ENCODE peak calls at places on chromosome 10, in ten cellular contexts. E, D, L, N, B, G, O, Z, I and X are unnamed samples.

GRCh38 chr10:67804395-67804678 is 33.7 kb downstream of the DNAJC12 start:
- DNase-seq in E (no peak), D (no peak), L (no peak), N (no peak), B (no peak), G (no peak), O (no peak), Z (no peak), I (no peak), X (no peak)

GRCh38 chr10:3776796-3777571 is 8.0 kb downstream of the KLF6 start:
- DNase-seq in E (peak; percentile 77), D (no peak), L (no peak), N (peak; percentile 76), B (peak; percentile 94), G (peak; percentile 45), O (peak; percentile 72), Z (no peak), I (no peak), X (no peak)

GRCh38 chr10:11551915-11552602 is 59.4 kb downstream of the USP6NL start:
- DNase-seq in E (peak; percentile 57), D (peak; percentile 66), L (no peak), N (no peak), B (peak; percentile 97), G (no peak), O (no peak), Z (no peak), I (no peak), X (no peak)

GRCh38 chr10:108757946-108758345 is 1165.4 kb downstream of the XPNPEP1 start:
- DNase-seq in E (no peak), D (no peak), L (no peak), N (no peak), B (no peak), G (no peak), O (no peak), Z (no peak), I (no peak), X (no peak)

GRCh38 chr10:76036410-76036940 is 605.1 kb downstream of the LRMDA start:
- DNase-seq in E (peak; percentile 82), D (no peak), L (peak; percentile 7), N (peak; percentile 90), B (peak; percentile 56), G (peak; percentile 86), O (peak; percentile 78), Z (peak; percentile 41), I (peak; percentile 69), X (no peak)

GRCh38 chr10:71821909-71822763 is 28.9 kb downstream of the PSAP start:
- DNase-seq in E (no peak), D (peak; percentile 22), L (no peak), N (no peak), B (peak; percentile 49), G (no peak), O (no peak), Z (no peak), I (no peak), X (no peak)

GRCh38 chr10:131677671-131678070 is 223.1 kb upstream of the PPP2R2D start:
- DNase-seq in E (peak; percentile 21), D (no peak), L (no peak), N (no peak), B (no peak), G (no peak), O (no peak), Z (no peak), I (peak; percentile 18), X (no peak)

GRCh38 chr10:6014241-6014761 is 37.0 kb upstream of the IL15RA start:
- DNase-seq in E (peak; percentile 58), D (no peak), L (peak; percentile 44), N (no peak), B (peak; percentile 42), G (peak; percentile 96), O (peak; percentile 68), Z (no peak), I (peak; percentile 54), X (no peak)

GRCh38 chr10:6091630-6092029 is 2.8 kb downstream of the RBM17 start:
- DNase-seq in E (no peak), D (no peak), L (no peak), N (no peak), B (no peak), G (no peak), O (no peak), Z (no peak), I (peak; percentile 22), X (no peak)

GRCh38 chr10:96587255-96588059 is 645 bp upstream of the TM9SF3 start:
- DNase-seq in E (no peak), D (peak; percentile 37), L (no peak), N (peak; percentile 91), B (peak; percentile 83), G (peak; percentile 53), O (peak; percentile 70), Z (no peak), I (no peak), X (peak; percentile 71)

DNA sequence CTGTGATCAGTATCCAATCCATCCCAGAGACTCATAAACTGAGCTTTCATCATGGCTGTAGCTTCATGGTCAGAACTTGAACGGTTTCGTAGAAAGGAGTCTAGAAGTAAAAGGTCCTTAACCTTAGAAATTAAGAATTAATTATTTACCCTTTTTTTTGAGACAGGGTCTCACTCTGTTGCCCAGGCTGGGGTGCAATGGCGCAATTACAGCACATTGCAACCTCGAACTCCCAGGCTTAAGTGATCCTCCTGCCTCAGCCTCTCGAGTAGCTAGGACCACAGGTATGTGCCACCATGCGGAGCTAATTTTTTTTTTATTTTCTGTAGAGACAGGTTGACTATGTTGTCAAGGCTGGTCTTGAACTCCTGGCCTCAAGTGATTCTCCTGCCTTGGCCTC is 41.7 kb downstream of the ATAD1 start:
- DNase-seq in E (no peak), D (no peak), L (no peak), N (no peak), B (no peak), G (no peak), O (no peak), Z (no peak), I (no peak), X (no peak)
- H3K36me3 ChIP-seq in E (no peaks in the 10 kb centered on the region), D (no peaks in the 10 kb centered on the region), L (peaks cover 10% of the 10 kb centered on the region), N (no peaks in the 10 kb centered on the region), B (peaks cover 2% of the 10 kb centered on the region), G (no peaks in the 10 kb centered on the region), O (no peaks in the 10 kb centered on the region), Z (peaks cover 25% of the 10 kb centered on the region), I (peaks cover 29% of the 10 kb centered on the region), X (peaks cover 65% of the 10 kb centered on the region)

GRCh38 chr10:109880886-109881467 is 42.3 kb downstream of the XPNPEP1 start:
- DNase-seq in E (no peak), D (no peak), L (no peak), N (no peak), B (no peak), G (no peak), O (no peak), Z (no peak), I (no peak), X (no peak)
- H3K36me3 ChIP-seq in E (no peaks in the 10 kb centered on the region), D (peaks cover 42% of the 10 kb centered on the region), L (peaks cover 29% of the 10 kb centered on the region), N (peaks cover 15% of the 10 kb centered on the region), B (peaks cover 46% of the 10 kb centered on the region), G (no peaks in the 10 kb centered on the region), O (no peaks in the 10 kb centered on the region), Z (peaks cover 64% of the 10 kb centered on the region), I (peaks cover 3% of the 10 kb centered on the region), X (peaks cover 79% of the 10 kb centered on the region)

GRCh38 chr10:86447422-86447821 is 74.2 kb downstream of the WAPL start:
- DNase-seq in E (no peak), D (no peak), L (no peak), N (no peak), B (no peak), G (no peak), O (no peak), Z (no peak), I (no peak), X (no peak)

GRCh38 chr10:86451604-86451960 is 70.0 kb downstream of the WAPL start:
- DNase-seq in E (no peak), D (no peak), L (no peak), N (no peak), B (no peak), G (no peak), O (no peak), Z (no peak), I (no peak), X (no peak)

GRCh38 chr10:86446987-86447386 is 74.6 kb downstream of the WAPL start:
- DNase-seq in E (no peak), D (no peak), L (no peak), N (no peak), B (peak; percentile 43), G (no peak), O (no peak), Z (no peak), I (no peak), X (no peak)

GRCh38 chr10:86450806-86451603 is 70.6 kb downstream of the WAPL start:
- DNase-seq in E (no peak), D (no peak), L (no peak), N (no peak), B (no peak), G (no peak), O (no peak), Z (no peak), I (no peak), X (no peak)

DNA sequence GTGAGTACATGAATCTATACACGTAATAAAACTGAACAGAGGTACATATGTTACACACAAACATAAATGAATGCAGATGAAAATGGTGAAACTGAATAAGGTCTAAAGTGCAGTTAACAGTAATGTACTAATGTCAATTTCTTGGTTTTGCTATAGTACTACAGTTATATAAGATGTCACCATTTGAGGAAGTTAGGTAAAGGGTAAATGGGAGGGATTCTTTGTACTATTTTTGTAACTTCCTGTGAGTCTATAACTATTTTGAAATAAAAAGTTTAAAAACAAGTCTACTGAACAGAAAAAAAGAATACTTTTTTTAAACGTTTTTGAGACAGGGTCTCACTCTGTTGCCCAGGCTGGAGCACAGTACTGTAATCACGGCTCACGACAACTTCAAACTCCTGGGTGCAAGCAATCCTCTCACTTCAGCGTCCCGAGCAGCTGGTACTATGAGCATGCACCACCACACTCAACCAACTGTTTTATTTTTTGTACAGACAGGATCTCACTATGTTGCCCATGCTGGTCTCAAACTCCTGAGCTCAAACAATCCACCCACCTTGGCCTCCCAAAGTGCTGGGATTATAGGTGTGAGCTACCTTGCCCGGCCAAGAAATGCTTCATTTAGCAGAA is 71.5 kb downstream of the WAPL start:
- DNase-seq in E (no peak), D (no peak), L (no peak), N (no peak), B (no peak), G (no peak), O (no peak), Z (no peak), I (no peak), X (no peak)
- H3K36me3 ChIP-seq in E (no peaks in the 10 kb centered on the region), D (peaks cover 5% of the 10 kb centered on the region), L (peaks cover 28% of the 10 kb centered on the region), N (peaks cover 17% of the 10 kb centered on the region), B (peaks cover 38% of the 10 kb centered on the region), G (no peaks in the 10 kb centered on the region), O (no peaks in the 10 kb centered on the region), Z (peaks cover 49% of the 10 kb centered on the region), I (peaks cover 35% of the 10 kb centered on the region), X (peaks cover 74% of the 10 kb centered on the region)

GRCh38 chr10:89007129-89007893 is 16.7 kb downstream of the FAS start:
- DNase-seq in E (no peak), D (no peak), L (no peak), N (no peak), B (no peak), G (no peak), O (no peak), Z (no peak), I (no peak), X (no peak)
- H3K36me3 ChIP-seq in E (no peaks in the 10 kb centered on the region), D (peaks cover 13% of the 10 kb centered on the region), L (no peaks in the 10 kb centered on the region), N (no peaks in the 10 kb centered on the region), B (peaks cover 31% of the 10 kb centered on the region), G (no peaks in the 10 kb centered on the region), O (no peaks in the 10 kb centered on the region), Z (no peaks in the 10 kb centered on the region), I (no peaks in the 10 kb centered on the region), X (peaks cover 78% of the 10 kb centered on the region)

DNA sequence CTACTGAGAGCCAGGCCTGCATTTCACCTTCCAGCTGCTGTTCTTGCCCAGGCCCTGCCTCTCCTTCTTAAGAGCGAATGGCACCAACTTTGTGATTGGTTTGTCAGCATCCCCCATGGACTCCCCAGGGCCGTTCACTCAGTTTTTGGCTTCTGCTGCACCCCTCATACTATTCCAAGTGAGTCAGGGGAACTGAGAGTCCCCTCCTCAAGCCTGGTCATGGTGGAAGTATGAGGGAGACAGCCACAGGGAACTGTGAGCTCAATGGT is 62.4 kb upstream of the ANTXRL start:
- DNase-seq in E (no peak), D (no peak), L (no peak), N (no peak), B (no peak), G (no peak), O (no peak), Z (no peak), I (no peak), X (no peak)
- H3K36me3 ChIP-seq in E (no peaks in the 10 kb centered on the region), D (no peaks in the 10 kb centered on the region), L (peaks cover 7% of the 10 kb centered on the region), N (no peaks in the 10 kb centered on the region), B (no peaks in the 10 kb centered on the region), G (no peaks in the 10 kb centered on the region), O (no peaks in the 10 kb centered on the region), Z (peaks cover 72% of the 10 kb centered on the region), I (no peaks in the 10 kb centered on the region), X (no peaks in the 10 kb centered on the region)